ENCODE peak calls at places on chromosomes 1 and 21, in four cellular contexts. G is right lobe of liver, Y is H1, N is ovary. A is an unnamed sample.

GRCh38 chr1:178530037-178530402 is 17.1 kb downstream of the TEX35 start:
- DNase-seq in G (peak), Y (no peak), N (no peak), A (peak)

GRCh38 chr1:224435318-224435763 is 744 bp upstream of the WDR26 start:
- DNase-seq in G (no peak), N (no peak), Y (no peak), A (peak)

GRCh38 chr1:45815667-45816458 is 12.5 kb downstream of the MAST2 start:
- DNase-seq in N (no peak), G (no peak), Y (no peak), A (no peak)

GRCh38 chr1:49102752-49103151 is 326.1 kb upstream of the BEND5 start:
- DNase-seq in N (no peak), Y (no peak), G (no peak), A (no peak)

GRCh38 chr1:84785231-84785630 is 95.0 kb upstream of the SSX2IP start:
- DNase-seq in N (no peak), Y (no peak), G (no peak), A (no peak)

GRCh38 chr1:218424528-218424927 is 79.4 kb downstream of the TGFB2 start:
- DNase-seq in N (no peak), Y (no peak), G (no peak), A (no peak)

GRCh38 chr1:163162281-163162937 is 40.3 kb downstream of the RGS5 start:
- DNase-seq in N (no peak), G (no peak), Y (no peak), A (no peak)

GRCh38 chr21:45639206-45640000 is 4.1 kb upstream of the PCBP3 start:
- DNase-seq in Y (no peak), G (no peak), N (no peak), A (peak)

GRCh38 chr1:222769181-222769580 is 32.2 kb downstream of the FAM177B start:
- DNase-seq in N (no peak), G (no peak), Y (no peak), A (peak)

GRCh38 chr1:32508751-32509140 is 30.5 kb upstream of the ZBTB8A start:
- DNase-seq in Y (no peak), N (no peak), G (no peak), A (no peak)

GRCh38 chr1:1432951-1433803 is 2.3 kb upstream of the VWA1 start:
- DNase-seq in G (peak), Y (no peak), N (peak), A (peak)

GRCh38 chr1:155254228-155254713 is 1.0 kb downstream of the ENTREP3 start:
- DNase-seq in Y (no peak), G (no peak), N (peak), A (no peak)

GRCh38 chr1:46820076-46820475 is 21.2 kb downstream of the CYP4B1 start:
- DNase-seq in N (no peak), Y (no peak), G (no peak), A (no peak)

GRCh38 chr1:57770772-57771171 is 346.9 kb upstream of the DAB1 start:
- DNase-seq in G (no peak), N (no peak), Y (no peak), A (no peak)

GRCh38 chr21:43188712-43189151 is 19.9 kb downstream of the CRYAA start:
- DNase-seq in N (peak), G (peak), Y (no peak), A (no peak)

GRCh38 chr1:110879758-110880606 is 7.0 kb downstream of the CD53 start:
- DNase-seq in Y (no peak), N (no peak), G (no peak), A (peak)

GRCh38 chr1:151475175-151475574 is 15.9 kb upstream of the POGZ start:
- DNase-seq in Y (no peak), G (no peak), N (no peak), A (no peak)

GRCh38 chr21:41024341-41025056 is 143.5 kb upstream of the BACE2 start:
- DNase-seq in G (no peak), N (no peak), Y (no peak), A (peak)

GRCh38 chr1:27603320-27603961 is 503 bp downstream of the AHDC1 start:
- DNase-seq in N (peak), Y (no peak), G (no peak), A (no peak)

GRCh38 chr1:28878796-28879195 is 35.6 kb upstream of the EPB41 start:
- DNase-seq in Y (no peak), G (no peak), N (no peak), A (no peak)

GRCh38 chr1:8239039-8239305 is 78.9 kb upstream of the SLC45A1 start:
- DNase-seq in G (peak), N (peak), Y (no peak), A (peak)

GRCh38 chr1:229410370-229410691 is 23.6 kb downstream of the ACTA1 start:
- DNase-seq in G (no peak), N (no peak), Y (no peak), A (no peak)

GRCh38 chr21:42653492-42654061 is at the start of gene PDE9A:
- DNase-seq in N (peak), Y (no peak), G (no peak), A (peak)

GRCh38 chr1:41779350-41779749 is 139.4 kb downstream of the HIVEP3 start:
- DNase-seq in Y (no peak), N (no peak), G (no peak), A (no peak)

GRCh38 chr1:16903458-16903796 is 7.6 kb downstream of the RNU1-2 start:
- DNase-seq in G (no peak), N (no peak), Y (no peak), A (no peak)

GRCh38 chr1:36883315-36883949 is 150.9 kb downstream of the GRIK3 start:
- DNase-seq in N (no peak), Y (no peak), G (peak), A (no peak)

GRCh38 chr21:14923468-14923867 is 141.3 kb downstream of the NRIP1 start:
- DNase-seq in Y (no peak), N (no peak), G (no peak), A (no peak)

GRCh38 chr1:42933060-42933586 is 25.5 kb downstream of the SLC2A1 start:
- DNase-seq in Y (no peak), N (no peak), G (peak), A (no peak)
- H3K27ac ChIP-seq in Y (no peak), N (no peak), G (no peak), A (no peak)

GRCh38 chr1:198925575-198925974 is 286.7 kb downstream of the PTPRC start:
- DNase-seq in Y (no peak), G (no peak), N (no peak), A (no peak)

GRCh38 chr1:198919667-198920398 is 281.0 kb downstream of the PTPRC start:
- DNase-seq in Y (no peak), N (no peak), G (no peak), A (no peak)

GRCh38 chr1:198918920-198919319 is 280.1 kb downstream of the PTPRC start:
- DNase-seq in Y (no peak), G (no peak), N (no peak), A (no peak)

GRCh38 chr1:198923940-198924339 is 285.1 kb downstream of the PTPRC start:
- DNase-seq in Y (no peak), N (no peak), G (no peak), A (no peak)

DNA sequence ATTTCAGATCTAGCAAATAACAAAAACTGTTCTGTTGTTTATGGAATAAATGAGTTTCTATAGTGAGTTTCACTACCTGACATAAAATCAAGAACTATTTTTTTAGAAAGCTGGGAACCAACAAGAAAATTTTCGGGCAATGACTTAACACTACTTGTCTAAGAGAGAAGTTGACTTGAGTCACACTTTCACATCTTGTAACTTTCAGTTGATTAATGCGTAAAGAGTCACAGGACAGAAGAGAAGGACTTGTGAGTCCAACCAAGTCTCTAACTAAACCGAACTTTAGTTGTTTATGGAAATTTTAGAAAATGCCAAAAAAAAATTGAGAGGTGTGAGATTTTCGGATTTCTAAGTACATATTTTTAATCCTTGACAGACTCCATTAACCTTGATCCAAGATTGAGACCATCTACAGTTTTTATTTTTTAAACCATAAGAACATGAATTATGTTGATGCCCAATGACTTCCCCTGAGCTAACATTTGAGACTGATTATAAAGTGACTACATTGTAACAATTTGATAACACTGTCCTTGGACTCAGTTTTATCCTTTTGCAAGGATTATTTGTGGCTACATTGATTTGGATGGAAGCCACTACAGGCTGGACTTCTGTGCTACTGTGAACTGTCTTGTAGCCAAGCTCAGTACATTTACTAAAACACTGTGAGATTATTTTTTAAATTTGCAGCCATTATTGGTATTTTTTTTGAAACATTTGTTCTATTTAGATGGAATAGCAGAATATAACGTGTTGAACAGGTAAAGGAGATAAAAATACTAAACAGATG is 284.0 kb downstream of the PTPRC start:
- DNase-seq in Y (no peak), G (no peak), N (no peak), A (no peak)
- H3K4me3 ChIP-seq in Y (no peak), G (no peak), N (no peak), A (no peak)

DNA sequence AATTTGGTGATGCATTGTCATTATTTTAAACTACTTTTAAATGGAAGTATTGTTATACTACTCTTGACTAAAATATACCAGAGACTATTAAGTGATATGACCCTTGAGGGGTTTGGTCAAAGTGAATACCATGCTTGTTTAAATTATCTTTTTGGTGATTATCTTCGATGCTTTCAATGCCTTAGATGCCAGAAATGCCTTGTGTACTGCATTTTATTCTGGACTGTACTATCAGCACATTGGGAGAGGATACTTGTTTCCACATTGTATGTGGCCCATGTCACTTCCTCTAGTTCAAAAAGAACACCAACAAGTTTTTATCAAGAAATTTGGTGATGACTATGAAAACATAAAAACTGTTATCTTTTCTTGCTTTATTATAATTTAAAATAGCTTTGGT is 16.3 kb downstream of the MAP3K7CL start:
- DNase-seq in N (no peak), Y (no peak), G (no peak), A (no peak)
- H3K27ac ChIP-seq in N (no peak), Y (no peak), G (no peak), A (no peak)

DNA sequence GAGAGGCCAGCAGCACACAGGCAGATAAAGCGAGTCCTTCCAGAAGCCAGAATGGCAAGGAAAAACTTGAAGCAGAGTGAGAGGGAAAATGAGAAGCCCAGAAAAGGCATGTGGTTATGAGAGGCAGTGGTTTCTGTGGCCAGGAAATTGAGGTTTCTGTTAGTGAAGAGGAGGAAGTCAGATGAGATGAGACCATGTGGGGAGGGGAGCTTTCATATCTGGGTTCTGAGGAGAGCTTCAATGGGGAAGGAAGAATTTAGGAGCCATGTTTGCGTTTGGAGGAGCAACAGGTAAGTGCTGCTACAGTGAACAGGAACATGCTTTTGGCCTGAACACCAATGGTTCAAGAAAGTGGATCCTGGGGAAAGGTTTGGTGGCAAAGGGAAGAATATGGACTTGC is 6.1 kb upstream of the CD1A start:
- DNase-seq in N (no peak), Y (no peak), G (no peak), A (peak)
- H3K4me3 ChIP-seq in N (no peak), Y (no peak), G (no peak), A (no peak)

GRCh38 chr1:232579461-232579860 is 50.5 kb downstream of the SIPA1L2 start:
- DNase-seq in N (no peak), Y (no peak), G (no peak), A (no peak)

GRCh38 chr1:232576537-232576936 is 53.4 kb downstream of the SIPA1L2 start:
- DNase-seq in G (no peak), N (no peak), Y (no peak), A (no peak)

GRCh38 chr1:232578681-232579195 is 51.2 kb downstream of the SIPA1L2 start:
- DNase-seq in G (no peak), Y (no peak), N (no peak), A (peak)

GRCh38 chr1:232575524-232576040 is 54.4 kb downstream of the SIPA1L2 start:
- DNase-seq in N (no peak), G (no peak), Y (no peak), A (no peak)

GRCh38 chr1:232577809-232578208 is 52.1 kb downstream of the SIPA1L2 start:
- DNase-seq in G (no peak), N (no peak), Y (no peak), A (no peak)
- H3K27ac ChIP-seq in G (no peak), N (no peak), Y (no peak), A (no peak)

DNA sequence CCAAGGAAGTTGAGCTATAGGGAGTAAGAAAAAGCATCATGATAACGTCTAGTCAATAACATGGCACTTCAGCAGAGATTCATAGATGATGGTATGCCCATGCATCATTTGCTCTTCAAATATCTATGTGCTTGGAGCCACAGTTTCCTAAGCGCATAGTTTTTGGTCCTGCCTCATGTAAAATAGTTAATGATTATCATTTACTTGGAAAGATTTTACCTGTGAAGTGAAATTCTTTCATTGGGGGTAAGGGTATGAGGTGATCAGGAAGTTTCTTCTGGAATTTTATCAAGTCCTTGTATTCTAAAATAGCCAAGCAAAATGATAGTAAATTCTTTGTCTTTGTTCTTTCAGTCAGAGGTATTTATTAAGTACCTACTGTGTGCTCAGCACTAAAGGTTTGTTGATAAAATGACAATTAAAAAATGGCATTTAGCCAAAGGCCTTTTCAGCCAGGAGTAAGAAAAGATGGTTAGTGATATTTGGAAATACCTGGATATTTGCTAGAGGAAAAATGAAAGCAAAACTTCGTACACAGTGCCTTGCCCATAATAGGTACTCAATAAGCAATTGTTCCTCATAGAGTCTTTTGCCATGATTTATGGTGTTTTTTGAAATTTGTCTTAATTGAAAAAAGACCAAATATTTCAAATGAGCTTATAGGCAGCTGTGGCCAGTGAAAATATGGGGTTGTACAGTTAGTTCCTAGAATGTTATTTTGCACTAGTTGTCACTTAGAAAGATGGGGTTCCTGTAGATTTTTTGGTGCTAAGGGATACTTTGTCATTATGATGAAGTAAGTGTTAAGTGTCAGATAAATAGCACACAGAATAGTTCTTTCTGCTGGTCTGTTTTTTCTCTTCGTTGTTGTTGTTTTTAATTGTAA is 13.1 kb downstream of the PDIK1L start:
- DNase-seq in Y (no peak), G (no peak), N (no peak), A (no peak)
- H3K4me3 ChIP-seq in Y (no peak), G (no peak), N (no peak), A (no peak)

DNA sequence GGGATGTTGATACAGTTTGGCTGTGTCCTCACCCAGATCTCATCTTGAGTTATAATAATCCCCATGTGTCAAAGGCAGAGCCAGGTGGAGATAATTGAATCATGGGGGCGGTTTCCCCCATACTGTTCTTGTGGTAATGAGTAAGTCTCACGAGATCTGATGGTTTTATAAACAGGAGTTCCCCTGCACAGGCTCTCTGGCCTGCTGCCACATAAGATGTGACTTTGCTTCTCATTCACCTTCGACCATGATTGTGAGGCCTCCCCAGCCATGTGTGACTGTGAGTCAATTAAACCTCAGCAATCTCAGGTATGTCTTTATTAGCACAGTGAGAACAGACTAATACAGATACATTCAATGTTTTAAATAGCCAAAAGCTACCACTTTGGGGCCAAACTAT is 41.1 kb downstream of the SLC35F3 start:
- DNase-seq in N (no peak), G (no peak), Y (no peak), A (no peak)
- H3K27ac ChIP-seq in N (no peak), G (no peak), Y (no peak), A (no peak)

DNA sequence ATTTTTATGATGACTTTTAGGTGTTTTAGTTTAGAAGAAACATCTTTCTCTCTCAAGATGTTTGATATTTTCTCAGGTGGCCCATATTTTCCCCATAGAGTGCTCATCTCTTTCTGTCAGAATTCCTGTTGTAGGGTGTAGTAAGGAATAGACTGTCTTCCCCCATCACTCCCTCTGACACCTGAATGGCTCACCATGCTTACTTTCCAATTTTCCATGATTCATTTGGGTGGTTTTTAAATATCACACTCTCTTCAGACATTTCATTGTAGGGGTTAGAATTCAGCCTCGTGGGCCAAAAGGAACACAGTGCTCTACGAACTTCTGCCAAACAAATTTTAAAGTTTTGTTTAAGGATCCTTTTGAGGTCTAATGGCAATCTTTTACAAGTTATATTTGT is 24.0 kb downstream of the GIPC2 start:
- DNase-seq in Y (no peak), G (no peak), N (no peak), A (no peak)
- H3K4me3 ChIP-seq in Y (no peak), G (no peak), N (no peak), A (no peak)

DNA sequence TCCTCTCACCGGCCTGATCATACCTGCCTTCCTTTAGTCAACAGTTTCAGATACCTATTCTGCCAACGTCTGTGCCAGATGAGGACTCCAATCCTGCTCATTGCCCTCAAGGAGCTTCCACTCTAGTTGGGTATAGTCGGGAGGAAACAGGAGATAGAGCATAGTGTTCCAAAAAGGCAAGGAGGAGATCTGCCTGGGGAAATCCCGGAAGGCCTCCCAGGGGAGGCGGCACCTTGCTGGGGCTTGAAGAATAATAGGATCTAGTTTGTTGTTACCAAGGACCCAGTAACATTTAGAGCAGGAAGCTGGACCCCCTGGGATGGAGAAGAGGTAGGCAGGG is 12.3 kb downstream of the LDLRAP1 start:
- DNase-seq in N (no peak), G (no peak), Y (no peak), A (no peak)
- H3K27ac ChIP-seq in N (no peak), G (no peak), Y (no peak), A (no peak)

A was measured in small intestine.